ENCODE peak calls at places on chromosomes 5 and 9, in five cellular contexts. Z is kidney, F is GM23248, D is fibroblast of lung, M is PC-3. K is an unnamed sample. For H3K36me3, the result is how much of the 10 kb centered on the place peaks cover.

GRCh38 chr9:26689041-26689440 is 203.6 kb downstream of the CAAP1 start:
- DNase-seq in Z (no peak), F (no peak), D (no peak), M (no peak), K (no peak)

GRCh38 chr5:157912621-157913325 is 53.8 kb upstream of the CLINT1 start:
- DNase-seq in Z (peak), F (no peak), D (no peak), M (peak), K (no peak)

GRCh38 chr9:98989036-98990000 is 45.6 kb downstream of the COL15A1 start:
- DNase-seq in Z (peak), F (peak), D (peak), M (peak), K (no peak)

GRCh38 chr9:131972889-131973288 is 106.8 kb downstream of the MED27 start:
- DNase-seq in Z (no peak), F (no peak), D (no peak), M (no peak), K (no peak)

GRCh38 chr9:89313842-89314241 is 2.8 kb downstream of the CKS2 start:
- DNase-seq in Z (no peak), F (peak), D (no peak), M (no peak), K (no peak)

GRCh38 chr5:77900691-77901090 is 124.6 kb upstream of the TBCA start:
- DNase-seq in Z (no peak), F (no peak), D (no peak), M (no peak), K (no peak)

GRCh38 chr9:119559056-119559455 is 189.8 kb upstream of the BRINP1 start:
- DNase-seq in Z (no peak), F (no peak), D (no peak), M (no peak), K (no peak)

GRCh38 chr9:133979124-133979920 is 12.8 kb downstream of the VAV2 start:
- DNase-seq in Z (peak), F (peak), D (peak), M (no peak), K (no peak)

GRCh38 chr5:8949908-8950307 is 596.0 kb downstream of the SEMA5A start:
- DNase-seq in Z (no peak), F (no peak), D (no peak), M (no peak), K (no peak)

DNA sequence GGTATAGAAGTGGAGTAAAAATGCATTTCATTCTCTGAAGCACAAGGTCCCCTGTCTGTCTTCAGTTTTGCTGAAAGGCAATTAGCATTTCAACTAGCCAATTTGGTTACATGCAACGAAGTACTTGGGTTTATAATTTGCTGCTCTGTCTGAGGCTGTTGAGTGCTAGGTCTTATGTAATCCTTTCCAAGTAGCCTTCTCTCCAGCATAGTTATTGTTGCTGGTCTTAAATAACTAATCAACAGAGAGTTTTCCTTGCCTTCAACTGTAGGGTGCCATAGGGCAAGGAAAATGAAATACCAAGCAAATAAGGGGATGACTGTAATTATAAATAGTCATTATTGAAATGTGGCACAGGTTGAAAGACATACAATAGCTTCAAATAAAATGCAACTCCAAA is 4.6 kb downstream of the ADGRV1 start:
- DNase-seq in Z (no peak), F (no peak), D (no peak), M (no peak), K (no peak)
- H3K9ac ChIP-seq in Z (no peak), F (no peak), D (no peak), M (no peak), K (no peak)

GRCh38 chr5:55345327-55345726 is 37.5 kb downstream of the MTREX start:
- DNase-seq in Z (no peak), F (no peak), D (no peak), M (no peak), K (no peak)
- H3K36me3 ChIP-seq in Z (under half), F (half or more), D (under half), M (under half), K (half or more)

GRCh38 chr5:14267166-14267838 is 124.2 kb downstream of the TRIO start:
- DNase-seq in Z (no peak), F (no peak), D (no peak), M (peak), K (no peak)

GRCh38 chr5:14269395-14269794 is 126.3 kb downstream of the TRIO start:
- DNase-seq in Z (no peak), F (no peak), D (no peak), M (peak), K (no peak)

GRCh38 chr5:14266686-14267085 is 123.5 kb downstream of the TRIO start:
- DNase-seq in Z (no peak), F (peak), D (no peak), M (peak), K (no peak)

GRCh38 chr5:14268738-14269137 is 125.6 kb downstream of the TRIO start:
- DNase-seq in Z (no peak), F (peak), D (peak), M (no peak), K (no peak)

DNA sequence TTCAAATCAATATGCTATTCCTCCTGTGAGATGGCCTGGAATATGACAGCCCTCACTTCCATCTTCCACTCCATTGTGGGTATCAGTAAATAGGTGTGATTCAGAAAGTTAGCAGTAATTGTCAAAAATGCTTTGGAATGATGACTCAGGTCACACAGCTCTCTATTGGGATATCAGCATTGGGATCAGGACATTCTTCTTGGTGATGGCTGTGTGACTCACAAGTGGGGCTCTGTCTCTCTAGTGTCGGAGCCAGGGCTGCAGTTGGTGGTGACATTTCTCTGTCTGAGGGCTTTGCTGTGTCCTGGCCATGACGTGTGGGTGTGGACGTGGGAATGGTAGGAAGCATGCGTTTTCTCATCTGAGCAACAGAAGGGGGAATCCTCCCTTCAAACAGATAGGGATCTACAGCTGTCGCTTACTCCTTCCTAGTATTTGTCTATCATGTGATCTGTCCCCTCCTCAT is 125.1 kb downstream of the TRIO start:
- DNase-seq in Z (no peak), F (peak), D (peak), M (peak), K (no peak)
- H3K9ac ChIP-seq in Z (no peak), F (peak), D (no peak), M (peak), K (no peak)

GRCh38 chr5:81909677-81910076 is 62.1 kb upstream of the ATG10 start:
- DNase-seq in Z (no peak), F (no peak), D (no peak), M (no peak), K (no peak)

GRCh38 chr5:81906086-81906485 is 65.7 kb upstream of the ATG10 start:
- DNase-seq in Z (no peak), F (no peak), D (no peak), M (no peak), K (no peak)

GRCh38 chr5:81907012-81907411 is 64.8 kb upstream of the ATG10 start:
- DNase-seq in Z (no peak), F (no peak), D (no peak), M (no peak), K (no peak)

GRCh38 chr5:81908771-81909170 is 63.1 kb upstream of the ATG10 start:
- DNase-seq in Z (no peak), F (no peak), D (peak), M (no peak), K (no peak)

DNA sequence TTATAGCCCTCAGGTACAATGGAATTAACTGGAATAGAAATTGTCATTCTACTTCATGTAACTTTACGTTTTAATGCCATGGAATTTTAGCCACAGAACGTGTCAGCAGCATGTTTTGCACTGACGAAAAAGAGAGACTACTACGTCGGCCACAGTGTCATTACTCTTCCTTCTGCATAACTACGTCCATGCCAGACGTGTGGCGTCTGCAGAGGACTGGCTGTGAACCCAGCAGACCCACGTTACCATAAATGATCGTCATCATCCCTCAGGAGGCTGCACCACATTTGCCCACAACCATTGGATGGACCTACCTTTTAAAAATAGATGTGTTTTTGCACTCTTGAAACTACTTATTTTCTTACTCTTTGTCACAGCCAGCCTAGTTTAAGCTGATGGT is 63.8 kb upstream of the ATG10 start:
- DNase-seq in Z (no peak), F (no peak), D (no peak), M (no peak), K (no peak)
- H3K36me3 ChIP-seq in Z (under half), F (under half), D (under half), M (under half), K (under half)

GRCh38 chr9:137237759-137238726 is 3.0 kb upstream of the TUBB4B start:
- DNase-seq in Z (no peak), F (no peak), D (no peak), M (peak), K (no peak)
- H3K9ac ChIP-seq in Z (no peak), F (no peak), D (no peak), M (no peak), K (peak)

GRCh38 chr9:129133067-129133466 is 21.9 kb downstream of the PTPA start:
- DNase-seq in Z (peak), F (no peak), D (no peak), M (no peak), K (no peak)
- H3K36me3 ChIP-seq in Z (under half), F (under half), D (under half), M (under half), K (half or more)

GRCh38 chr9:97944612-97945011 is 6.6 kb upstream of the HEMGN start:
- DNase-seq in Z (no peak), F (no peak), D (no peak), M (no peak), K (no peak)
- H3K9ac ChIP-seq in Z (no peak), F (no peak), D (no peak), M (no peak), K (no peak)

GRCh38 chr5:124957063-124957462 is 210.6 kb upstream of the ZNF608 start:
- DNase-seq in Z (no peak), F (no peak), D (no peak), M (no peak), K (no peak)
- H3K36me3 ChIP-seq in Z (under half), F (under half), D (under half), M (under half), K (under half)

GRCh38 chr5:96788112-96788749 is 19.5 kb downstream of the ERAP1 start:
- DNase-seq in Z (no peak), F (peak), D (no peak), M (no peak), K (no peak)

GRCh38 chr5:96794757-96795156 is 13.0 kb downstream of the ERAP1 start:
- DNase-seq in Z (no peak), F (no peak), D (no peak), M (peak), K (no peak)

GRCh38 chr5:96795626-96796025 is 12.1 kb downstream of the ERAP1 start:
- DNase-seq in Z (no peak), F (no peak), D (no peak), M (no peak), K (no peak)

GRCh38 chr5:96789794-96790193 is 18.0 kb downstream of the ERAP1 start:
- DNase-seq in Z (no peak), F (no peak), D (no peak), M (no peak), K (no peak)

DNA sequence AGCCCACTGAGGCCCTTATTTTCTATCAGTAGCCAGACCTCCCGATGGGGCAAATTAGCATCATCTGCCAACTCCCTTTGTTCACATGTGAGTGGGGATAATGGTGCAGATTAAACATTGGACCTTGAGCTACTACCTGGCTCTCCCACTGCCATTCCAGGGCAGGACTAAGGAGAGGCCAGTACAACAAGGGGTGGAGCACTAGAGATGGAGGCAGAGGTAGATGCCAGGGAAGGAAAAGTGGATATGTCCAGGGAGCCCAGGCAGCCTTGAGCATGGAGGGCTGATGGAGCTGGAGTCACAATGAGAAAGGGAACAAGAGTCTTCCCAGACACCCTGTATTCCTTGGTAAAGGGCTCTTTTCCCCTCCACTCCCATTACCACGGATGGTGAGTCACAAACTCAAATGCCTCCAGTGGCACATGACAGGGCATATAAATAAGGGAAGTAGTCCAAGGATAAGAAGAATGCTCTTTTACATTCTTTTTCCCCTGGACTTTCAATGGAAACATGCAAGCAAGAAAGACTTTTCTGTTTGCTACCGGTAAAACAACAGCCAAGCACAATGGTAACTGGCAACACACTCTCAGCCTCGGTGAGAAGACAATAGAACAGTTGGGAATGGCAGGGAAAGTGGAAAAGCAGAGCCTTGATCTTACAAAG is 16.8 kb downstream of the ERAP1 start:
- DNase-seq in Z (no peak), F (peak), D (peak), M (peak), K (no peak)
- H3K9ac ChIP-seq in Z (no peak), F (no peak), D (no peak), M (no peak), K (no peak)

K was measured in NT2/D1.